ENCODE peak calls at places on chromosomes 2 and 18, in four cellular contexts. N is BE2C, O is fibroblast of the aortic adventitia, D is A549. J is an unnamed sample.

GRCh38 chr18:44507729-44508325 is 172.9 kb upstream of the SETBP1 start:
- DNase-seq in O (no peak), N (no peak), D (no peak), J (no peak)

GRCh38 chr2:53490659-53491058 is 276.9 kb upstream of the CHAC2 start:
- DNase-seq in D (peak; percentile 14), O (peak; percentile 73), N (peak; percentile 45), J (peak; percentile 68)

GRCh38 chr2:229339613-229340012 is 68.5 kb upstream of the PID1 start:
- DNase-seq in N (no peak), O (peak; percentile 22), D (peak; percentile 10), J (no peak)

GRCh38 chr18:38940475-38940862 is 1374.9 kb upstream of the CELF4 start:
- DNase-seq in D (no peak), N (no peak), O (no peak), J (no peak)

GRCh38 chr18:44556296-44556695 is 124.4 kb upstream of the SETBP1 start:
- DNase-seq in N (no peak), O (no peak), D (no peak), J (no peak)

GRCh38 chr2:12155308-12156061 is 409.1 kb downstream of the LPIN1 start:
- DNase-seq in O (peak; percentile 93), D (no peak), N (no peak), J (no peak)

GRCh38 chr18:76952747-76953146 is 130.4 kb downstream of the ZNF236 start:
- DNase-seq in D (no peak), N (no peak), O (no peak), J (no peak)

GRCh38 chr2:54891901-54892300 is 158.3 kb downstream of the RTN4 start:
- DNase-seq in D (no peak), O (peak; percentile 46), N (no peak), J (no peak)

GRCh38 chr18:59501876-59502221 is 142.8 kb upstream of the LMAN1 start:
- DNase-seq in D (no peak), N (no peak), O (no peak), J (no peak)

GRCh38 chr18:66792466-66792865 is 188.6 kb upstream of the CDH19 start:
- DNase-seq in D (no peak), N (no peak), O (no peak), J (no peak)

GRCh38 chr2:42754021-42754775 is 9.7 kb downstream of the OXER1 start:
- DNase-seq in N (no peak), O (peak; percentile 36), D (no peak), J (no peak)

GRCh38 chr2:211745295-211746097 is 793.1 kb downstream of the ERBB4 start:
- DNase-seq in N (peak; percentile 61), D (peak; percentile 66), O (peak; percentile 71), J (no peak)

GRCh38 chr2:156334496-156335478 is 2.3 kb upstream of the NR4A2 start:
- DNase-seq in O (peak; percentile 96), N (peak; percentile 52), D (peak; percentile 93), J (peak; percentile 97)

GRCh38 chr2:231568785-231569435 is 23.8 kb upstream of the TEX44 start:
- DNase-seq in N (no peak), D (no peak), O (no peak), J (no peak)

GRCh38 chr2:25497229-25497861 is 155.6 kb upstream of the DNMT3A start:
- DNase-seq in O (no peak), N (no peak), D (no peak), J (no peak)

GRCh38 chr2:51511002-51511401 is 479.1 kb upstream of the NRXN1 start:
- DNase-seq in N (no peak), O (no peak), D (no peak), J (no peak)

GRCh38 chr2:23199115-23199918 is 185.7 kb upstream of the KLHL29 start:
- DNase-seq in D (peak; percentile 47), N (peak; percentile 42), O (peak; percentile 36), J (no peak)

GRCh38 chr2:149038442-149039212 is at the start of gene LYPD6B:
- DNase-seq in N (no peak), D (no peak), O (no peak), J (no peak)

GRCh38 chr2:149042881-149043280 is 4.4 kb downstream of the LYPD6B start:
- DNase-seq in O (no peak), D (no peak), N (no peak), J (no peak)

GRCh38 chr2:149039213-149039724 is 770 bp downstream of the LYPD6B start:
- DNase-seq in O (no peak), N (no peak), D (no peak), J (no peak)

GRCh38 chr2:149041482-149041881 is 3.0 kb downstream of the LYPD6B start:
- DNase-seq in O (no peak), N (no peak), D (no peak), J (no peak)

GRCh38 chr2:149040451-149040850 is 2.0 kb downstream of the LYPD6B start:
- DNase-seq in D (peak; percentile 54), N (peak; percentile 47), O (no peak), J (no peak)
- TF ChIP-seq CTCF in D (no peak), N (peak; percentile 43), O (peak; percentile 30), J (no peak)

DNA sequence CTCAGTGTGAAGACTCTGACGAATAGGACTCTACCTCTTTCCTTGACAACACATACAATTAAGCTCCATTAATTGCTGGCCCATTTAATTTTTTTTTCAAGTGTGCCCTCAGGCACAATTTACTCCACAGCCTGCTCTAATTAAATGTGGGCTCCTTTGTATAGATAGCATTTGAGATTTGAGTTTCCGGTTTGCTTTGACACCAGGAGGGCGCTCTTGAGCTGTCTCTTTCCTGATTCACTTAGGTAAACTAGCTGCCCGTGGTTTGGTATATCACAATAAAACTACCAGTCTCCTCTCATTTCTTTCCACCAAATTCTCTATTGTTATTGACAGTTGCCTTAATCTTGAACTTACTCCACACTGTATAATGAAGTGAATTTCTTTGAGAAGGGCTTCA is 666.0 kb downstream of the DSC3 start:
- DNase-seq in N (no peak), D (peak; percentile 10), O (no peak), J (no peak)
- TF ChIP-seq CTCF in N (no peak), D (no peak), O (no peak), J (no peak)

DNA sequence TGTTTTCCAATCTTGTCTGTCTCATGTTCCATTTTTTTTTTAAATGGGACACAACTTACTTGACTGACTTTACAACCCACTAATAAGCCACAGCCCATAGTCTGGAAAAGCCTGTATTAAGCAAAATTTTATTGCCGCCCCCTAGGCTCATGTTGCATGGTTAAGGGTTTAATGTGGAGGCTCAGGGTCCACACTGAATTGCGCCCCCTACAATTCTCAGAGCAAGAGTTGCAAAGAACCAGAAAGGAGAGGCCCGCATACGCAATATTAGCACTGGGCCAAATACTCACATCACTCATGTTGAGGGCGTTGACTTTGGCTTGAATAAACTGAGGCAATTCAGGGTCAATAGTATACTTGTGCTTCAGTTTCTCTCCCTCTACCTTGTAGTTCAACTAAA is 65.5 kb downstream of the NEB start:
- DNase-seq in D (no peak), N (no peak), O (no peak), J (no peak)
- TF ChIP-seq CTCF in D (no peak), N (no peak), O (no peak), J (no peak)

DNA sequence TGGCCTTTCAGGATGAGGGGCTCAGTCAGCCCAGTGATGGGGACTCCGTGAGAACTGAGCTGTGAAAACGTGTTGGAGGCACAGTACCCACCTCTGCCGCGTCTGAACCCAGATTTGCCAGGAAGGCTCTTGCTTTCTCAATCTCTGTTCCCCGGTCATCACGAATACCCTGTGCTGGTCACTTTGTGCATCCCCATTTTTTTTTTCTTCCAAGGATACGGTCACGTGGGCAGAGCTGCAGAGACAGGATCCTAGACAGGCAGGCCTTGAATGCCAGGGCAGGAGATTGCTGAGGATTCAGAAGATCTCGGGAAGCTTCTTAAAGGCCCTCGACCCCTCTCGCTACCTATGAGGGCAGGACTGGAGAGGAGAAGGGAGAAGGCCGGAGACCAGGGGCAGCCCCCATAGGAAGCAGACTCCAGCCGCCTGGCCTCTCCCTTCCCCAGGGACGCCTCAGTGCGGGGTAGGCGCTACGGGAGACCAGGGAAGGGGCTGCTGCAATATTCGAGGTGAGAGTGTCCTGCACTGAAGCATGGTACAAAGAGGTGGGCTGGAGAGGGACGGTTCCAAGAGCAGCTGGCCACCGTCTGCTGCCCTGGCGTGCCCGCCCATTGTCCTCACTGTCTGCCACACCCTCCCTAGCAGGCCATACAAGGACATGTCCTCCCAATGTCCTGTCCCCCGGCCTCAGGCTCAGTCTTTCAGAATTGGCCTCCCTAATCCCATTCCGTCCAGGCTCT is 29.0 kb upstream of the TAF1B start:
- DNase-seq in D (no peak), O (no peak), N (no peak), J (peak; percentile 46)
- TF ChIP-seq CTCF in D (no peak), O (no peak), N (no peak), J (no peak)

GRCh38 chr18:8705280-8705940 is at the start of gene MTCL1:
- DNase-seq in N (peak; percentile 50), D (peak; percentile 58), O (peak; percentile 31), J (no peak)
- TF ChIP-seq CTCF in N (no peak), D (no peak), O (no peak), J (no peak)

DNA sequence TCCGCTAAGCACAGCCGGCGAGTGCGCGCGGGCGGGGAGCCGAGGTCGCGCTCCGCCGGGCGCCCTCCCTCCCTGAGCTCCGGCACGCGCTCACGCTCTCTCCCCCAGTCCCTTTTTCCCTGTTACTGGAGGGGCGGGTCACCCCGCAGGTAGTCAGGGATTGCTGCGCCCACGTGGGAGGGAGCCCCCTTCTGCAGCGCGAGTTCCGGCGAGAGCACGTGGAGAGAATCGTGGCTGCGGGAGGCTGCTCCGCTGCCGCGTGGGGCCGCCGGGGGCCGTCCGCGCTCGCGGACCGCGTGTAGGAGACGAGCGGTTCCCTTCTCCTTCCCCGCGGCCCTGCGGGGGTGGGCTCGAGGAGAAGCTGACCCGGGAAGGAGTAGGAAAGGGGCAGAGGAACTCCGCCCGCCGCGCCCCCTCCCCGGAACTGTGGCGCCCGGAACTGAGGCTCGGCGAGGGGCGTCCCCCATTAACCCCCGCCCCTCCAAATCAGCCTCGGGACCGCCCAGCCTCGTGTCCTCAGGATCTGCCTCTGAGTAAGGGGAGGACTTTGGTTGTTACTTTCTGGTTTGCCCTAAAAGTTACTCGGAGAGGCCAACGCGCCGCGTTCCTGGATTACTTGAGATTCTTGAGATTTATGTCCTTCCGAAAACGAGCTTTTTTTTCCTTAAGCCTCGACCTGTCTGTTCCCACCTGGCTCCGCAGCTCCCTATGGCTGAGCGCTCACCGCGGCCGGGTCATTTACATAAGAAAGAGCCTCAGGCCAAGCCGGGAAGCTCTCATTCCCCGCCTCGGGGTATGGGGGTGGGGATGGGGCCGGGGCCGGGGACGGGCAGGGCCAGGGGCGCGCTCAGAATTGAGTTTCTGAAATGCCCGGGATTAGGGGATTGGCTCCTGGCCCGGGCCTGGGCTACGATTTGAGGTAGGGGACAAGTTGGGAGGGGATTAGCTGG is 1.2 kb downstream of the HK2 start:
- DNase-seq in O (peak; percentile 54), N (peak; percentile 65), D (no peak), J (peak; percentile 61)
- TF ChIP-seq CTCF in O (no peak), N (no peak), D (no peak), J (no peak)

GRCh38 chr2:38547791-38548190 is 54.9 kb downstream of the HNRNPLL start:
- DNase-seq in O (no peak), D (no peak), N (no peak), J (no peak)
- TF ChIP-seq CTCF in O (no peak), D (no peak), N (no peak), J (no peak)

DNA sequence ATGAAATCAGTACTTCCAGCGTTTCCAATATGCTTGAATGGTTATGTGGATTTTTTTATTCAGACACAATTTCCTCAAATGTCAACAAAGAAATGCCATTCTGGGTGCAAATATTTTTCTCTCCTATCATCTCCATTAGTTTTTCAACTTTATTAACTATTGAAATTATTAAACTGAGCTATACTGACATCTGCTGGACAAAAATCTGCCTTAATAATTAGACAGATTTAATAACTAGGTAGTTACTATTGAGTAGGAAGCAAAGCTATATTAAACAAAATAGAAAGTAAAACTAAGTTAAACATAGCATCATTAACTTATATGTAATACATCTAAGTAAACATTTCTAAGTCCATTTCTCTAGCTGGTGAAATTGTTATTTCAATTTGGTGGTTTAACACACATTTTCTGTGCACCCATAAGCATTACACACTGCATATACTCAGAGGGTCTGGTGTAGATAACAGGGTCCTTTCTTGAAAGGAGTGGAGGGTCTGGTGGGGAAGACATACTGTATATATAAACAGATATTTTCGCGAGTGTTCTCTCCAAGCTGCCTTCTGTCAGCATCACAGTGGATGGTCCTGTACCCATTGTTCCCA is 77.0 kb downstream of the LANCL1 start:
- DNase-seq in O (peak; percentile 35), D (peak; percentile 11), N (no peak), J (no peak)
- TF ChIP-seq CTCF in O (peak; percentile 36), D (peak; percentile 49), N (peak; percentile 33), J (peak; percentile 63)